ENCODE peak calls at places on chromosomes 11 and 22, in four cellular contexts. One of them, this sample, is unnamed.

GRCh38 chr11:117316197-117316961 is at the start of gene BACE1:
- DNase-seq in endothelial cell: peak; percentile 72
- DNase-seq in fibroblast of the conjunctiva: peak; percentile 81
- DNase-seq in GM10248: no peak
- DNase-seq in this sample: peak; percentile 79

GRCh38 chr11:123404626-123405025 is 25.4 kb upstream of the GRAMD1B start:
- DNase-seq in fibroblast of the conjunctiva: no peak
- DNase-seq in GM10248: no peak
- DNase-seq in endothelial cell: no peak
- DNase-seq in this sample: no peak

GRCh38 chr11:132140056-132140455 is 769.6 kb downstream of the NTM start:
- DNase-seq in endothelial cell: no peak
- DNase-seq in fibroblast of the conjunctiva: no peak
- DNase-seq in GM10248: no peak
- DNase-seq in this sample: no peak

GRCh38 chr22:40417041-40417440 is 46.6 kb downstream of the SGSM3 start:
- DNase-seq in GM10248: no peak
- DNase-seq in endothelial cell: no peak
- DNase-seq in fibroblast of the conjunctiva: no peak
- DNase-seq in this sample: no peak

GRCh38 chr11:96123301-96123700 is 199.4 kb upstream of the MTMR2 start:
- DNase-seq in endothelial cell: no peak
- DNase-seq in fibroblast of the conjunctiva: no peak
- DNase-seq in GM10248: no peak
- DNase-seq in this sample: no peak

GRCh38 chr11:43942651-43943356 is 367 bp downstream of the C11orf96 start:
- DNase-seq in GM10248: no peak
- DNase-seq in endothelial cell: peak; percentile 22
- DNase-seq in fibroblast of the conjunctiva: no peak
- DNase-seq in this sample: no peak

GRCh38 chr22:25564320-25564978 is at the start of gene GRK3:
- DNase-seq in endothelial cell: peak; percentile 65
- DNase-seq in GM10248: peak; percentile 75
- DNase-seq in fibroblast of the conjunctiva: no peak
- DNase-seq in this sample: no peak

GRCh38 chr11:22304337-22304961 is 33.7 kb upstream of the SLC17A6 start:
- DNase-seq in endothelial cell: no peak
- DNase-seq in fibroblast of the conjunctiva: peak; percentile 17
- DNase-seq in GM10248: peak; percentile 20
- DNase-seq in this sample: peak; percentile 18

GRCh38 chr22:37893583-37893983 is 12.5 kb upstream of the MICALL1 start:
- DNase-seq in GM10248: no peak
- DNase-seq in endothelial cell: no peak
- DNase-seq in fibroblast of the conjunctiva: no peak
- DNase-seq in this sample: no peak

GRCh38 chr11:116414357-116414756 is 358.4 kb downstream of the BUD13 start:
- DNase-seq in GM10248: no peak
- DNase-seq in endothelial cell: no peak
- DNase-seq in fibroblast of the conjunctiva: no peak
- DNase-seq in this sample: no peak

GRCh38 chr22:19056951-19057401 is 65.2 kb downstream of the DGCR2 start:
- DNase-seq in GM10248: no peak
- DNase-seq in endothelial cell: no peak
- DNase-seq in fibroblast of the conjunctiva: no peak
- DNase-seq in this sample: no peak

GRCh38 chr11:14499178-14499559 is 442 bp downstream of the COPB1 start:
- DNase-seq in GM10248: no peak
- DNase-seq in endothelial cell: peak; percentile 36
- DNase-seq in fibroblast of the conjunctiva: no peak
- DNase-seq in this sample: no peak

GRCh38 chr11:114122668-114123067 is 63.2 kb downstream of the ZBTB16 start:
- DNase-seq in endothelial cell: no peak
- DNase-seq in GM10248: no peak
- DNase-seq in fibroblast of the conjunctiva: no peak
- DNase-seq in this sample: no peak

GRCh38 chr11:120501976-120502755 is 9.4 kb upstream of the GRIK4 start:
- DNase-seq in GM10248: no peak
- DNase-seq in fibroblast of the conjunctiva: no peak
- DNase-seq in endothelial cell: no peak
- DNase-seq in this sample: no peak

GRCh38 chr11:555500-556174 is 4.9 kb downstream of the LMNTD2 start:
- DNase-seq in endothelial cell: no peak
- DNase-seq in fibroblast of the conjunctiva: no peak
- DNase-seq in GM10248: no peak
- DNase-seq in this sample: no peak

GRCh38 chr11:71580057-71581003 is 2.3 kb downstream of the KRTAP5-11 start:
- DNase-seq in fibroblast of the conjunctiva: peak; percentile 57
- DNase-seq in GM10248: peak; percentile 49
- DNase-seq in endothelial cell: peak; percentile 56
- DNase-seq in this sample: peak; percentile 8

GRCh38 chr22:38051900-38052862 is 5.0 kb upstream of the PICK1 start:
- DNase-seq in GM10248: peak; percentile 91
- DNase-seq in fibroblast of the conjunctiva: peak; percentile 55
- DNase-seq in endothelial cell: peak; percentile 85
- DNase-seq in this sample: peak; percentile 40

GRCh38 chr22:40768187-40768586 is 51.0 kb downstream of the SLC25A17 start:
- DNase-seq in endothelial cell: no peak
- DNase-seq in GM10248: no peak
- DNase-seq in fibroblast of the conjunctiva: no peak
- DNase-seq in this sample: no peak

GRCh38 chr11:61616443-61616842 is 35.6 kb upstream of the SYT7 start:
- DNase-seq in GM10248: no peak
- DNase-seq in fibroblast of the conjunctiva: peak; percentile 49
- DNase-seq in endothelial cell: no peak
- DNase-seq in this sample: no peak

GRCh38 chr22:45969801-45970464 is 7.0 kb downstream of the WNT7B start:
- DNase-seq in fibroblast of the conjunctiva: no peak
- DNase-seq in endothelial cell: no peak
- DNase-seq in GM10248: no peak
- DNase-seq in this sample: no peak

GRCh38 chr11:58616594-58616993 is 5.9 kb upstream of the CNTF start:
- DNase-seq in GM10248: no peak
- DNase-seq in endothelial cell: no peak
- DNase-seq in fibroblast of the conjunctiva: peak; percentile 69
- DNase-seq in this sample: peak; percentile 34

GRCh38 chr11:34905666-34906065 is 10.5 kb downstream of the APIP start:
- DNase-seq in fibroblast of the conjunctiva: no peak
- DNase-seq in endothelial cell: no peak
- DNase-seq in GM10248: no peak
- DNase-seq in this sample: no peak

This sample was measured in amniotic stem cell.